ENCODE peak calls at places on chromosomes 6 and 20, in ten cellular contexts. F is SK-N-SH; A is kidney; J is epithelial cell of prostate; E is prostate gland; B is NCI-H460; P is central memory CD8-positive, alpha-beta T cell; U is stimulated activated CD8-positive, alpha-beta memory T cell treated with anti-CD3 and anti-CD28 coated beads, Interleukin-12 subunit alpha, Interleukin-12 subunit beta, amount 100 ng/mL, for 4 hours; O is MCF 10A; G is HTR-8/SVneo. X is an unnamed sample.

GRCh38 chr6:3542032-3542640 is 85.3 kb upstream of the SLC22A23 start:
- DNase-seq in F (no peak), A (no peak), J (no peak), E (no peak), B (no peak), P (no peak), U (no peak), O (no peak), G (no peak), X (no peak)

GRCh38 chr6:161168281-161168891 is 105.5 kb downstream of the AGPAT4 start:
- DNase-seq in F (peak), A (no peak), J (peak), E (no peak), B (peak), P (no peak), U (no peak), O (peak), G (peak), X (no peak)

GRCh38 chr6:45513843-45514242 is 136.1 kb upstream of the SUPT3H start:
- DNase-seq in F (no peak), A (no peak), J (no peak), E (no peak), B (no peak), P (no peak), U (no peak), O (no peak), G (no peak), X (no peak)

GRCh38 chr6:34027445-34027936 is 118.4 kb downstream of the GRM4 start:
- DNase-seq in F (peak), A (peak), J (no peak), E (peak), B (peak), P (peak), U (peak), O (peak), G (peak), X (no peak)

GRCh38 chr6:156946370-156946936 is 169.3 kb downstream of the ARID1B start:
- DNase-seq in F (no peak), A (no peak), J (no peak), E (no peak), B (no peak), P (no peak), U (no peak), O (no peak), G (no peak), X (no peak)

GRCh38 chr6:151071295-151071694 is 168.5 kb upstream of the AKAP12 start:
- DNase-seq in F (no peak), A (no peak), J (no peak), E (no peak), B (no peak), P (no peak), U (no peak), O (no peak), G (no peak), X (no peak)

GRCh38 chr6:10662742-10663141 is 31.7 kb downstream of the C6orf52 start:
- DNase-seq in F (no peak), A (no peak), J (no peak), E (no peak), B (no peak), P (no peak), U (no peak), O (no peak), G (no peak), X (no peak)

GRCh38 chr20:58606184-58606583 is 44.9 kb upstream of the STX16 start:
- DNase-seq in F (no peak), A (no peak), J (no peak), E (no peak), B (no peak), P (no peak), U (no peak), O (no peak), G (no peak), X (no peak)

GRCh38 chr6:166490671-166491500 is 95.6 kb downstream of the RAMACL start:
- DNase-seq in F (peak), A (peak), J (no peak), E (no peak), B (no peak), P (no peak), U (no peak), O (peak), G (no peak), X (no peak)

GRCh38 chr20:48684501-48685041 is 143.2 kb downstream of the PREX1 start:
- DNase-seq in F (no peak), A (no peak), J (no peak), E (no peak), B (no peak), P (no peak), U (no peak), O (no peak), G (no peak), X (no peak)

GRCh38 chr6:143691900-143692572 is 14.3 kb downstream of the PHACTR2 start:
- DNase-seq in F (no peak), A (no peak), J (no peak), E (no peak), B (no peak), P (no peak), U (no peak), O (no peak), G (no peak), X (no peak)

GRCh38 chr20:760751-761417 is 7.4 kb downstream of the SLC52A3 start:
- DNase-seq in F (peak), A (no peak), J (no peak), E (no peak), B (peak), P (no peak), U (no peak), O (no peak), G (no peak), X (no peak)

GRCh38 chr6:16762265-16762546 is 946 bp upstream of the ATXN1 start:
- DNase-seq in F (no peak), A (no peak), J (no peak), E (no peak), B (no peak), P (no peak), U (no peak), O (no peak), G (no peak), X (no peak)

GRCh38 chr20:58994390-58995159 is 12.5 kb downstream of the CTSZ start:
- DNase-seq in F (no peak), A (no peak), J (no peak), E (no peak), B (no peak), P (no peak), U (no peak), O (no peak), G (no peak), X (no peak)

GRCh38 chr6:148550569-148550968 is 196.3 kb upstream of the UST start:
- DNase-seq in F (no peak), A (no peak), J (no peak), E (no peak), B (no peak), P (no peak), U (no peak), O (no peak), G (no peak), X (no peak)

GRCh38 chr6:63565058-63565726 is 7.1 kb upstream of the LOC128125822 start:
- DNase-seq in F (no peak), A (no peak), J (peak), E (no peak), B (no peak), P (no peak), U (no peak), O (peak), G (no peak), X (no peak)

GRCh38 chr6:143607959-143608358 is 69.8 kb upstream of the PHACTR2 start:
- DNase-seq in F (no peak), A (no peak), J (no peak), E (peak), B (no peak), P (no peak), U (no peak), O (no peak), G (no peak), X (no peak)

GRCh38 chr6:133241088-133241900 is at the start of gene EYA4:
- DNase-seq in F (peak), A (peak), J (no peak), E (no peak), B (no peak), P (no peak), U (no peak), O (no peak), G (no peak), X (no peak)

GRCh38 chr6:138219398-138219797 is 1.1 kb upstream of the PBOV1 start:
- DNase-seq in F (no peak), A (no peak), J (no peak), E (no peak), B (no peak), P (no peak), U (no peak), O (no peak), G (no peak), X (no peak)

GRCh38 chr6:105526198-105526872 is 123.5 kb upstream of the PREP start:
- DNase-seq in F (no peak), A (no peak), J (no peak), E (no peak), B (no peak), P (no peak), U (no peak), O (no peak), G (no peak), X (no peak)

GRCh38 chr6:147699637-147700036 is 191.1 kb downstream of the SAMD5 start:
- DNase-seq in F (no peak), A (no peak), J (peak), E (no peak), B (peak), P (no peak), U (no peak), O (peak), G (peak), X (no peak)

GRCh38 chr20:62696431-62696957 is 12.1 kb upstream of the NTSR1 start:
- DNase-seq in F (no peak), A (no peak), J (no peak), E (no peak), B (no peak), P (no peak), U (no peak), O (no peak), G (no peak), X (no peak)

GRCh38 chr6:159646731-159647130 is 46.3 kb downstream of the SOD2 start:
- DNase-seq in F (no peak), A (no peak), J (peak), E (no peak), B (no peak), P (no peak), U (no peak), O (no peak), G (no peak), X (no peak)

GRCh38 chr6:75210885-75211739 is 5.3 kb upstream of the COL12A1 start:
- DNase-seq in F (peak), A (no peak), J (no peak), E (peak), B (peak), P (peak), U (no peak), O (peak), G (no peak), X (peak)

GRCh38 chr20:32509639-32510066 is 75.5 kb downstream of the NOL4L start:
- DNase-seq in F (peak), A (peak), J (no peak), E (peak), B (no peak), P (peak), U (no peak), O (no peak), G (peak), X (no peak)

GRCh38 chr6:149061933-149062332 is 255.6 kb upstream of the TAB2 start:
- DNase-seq in F (no peak), A (no peak), J (no peak), E (no peak), B (no peak), P (no peak), U (no peak), O (no peak), G (no peak), X (no peak)

GRCh38 chr6:29552512-29553051 is 7.0 kb downstream of the UBD start:
- DNase-seq in F (peak), A (no peak), J (no peak), E (no peak), B (peak), P (no peak), U (no peak), O (peak), G (peak), X (peak)

GRCh38 chr6:16751251-16751946 is 9.9 kb downstream of the ATXN1 start:
- DNase-seq in F (no peak), A (no peak), J (no peak), E (no peak), B (no peak), P (no peak), U (no peak), O (peak), G (no peak), X (no peak)

GRCh38 chr20:35773154-35773751 is 1.4 kb downstream of the PHF20 start:
- DNase-seq in F (no peak), A (no peak), J (no peak), E (no peak), B (no peak), P (peak), U (no peak), O (peak), G (no peak), X (no peak)

GRCh38 chr6:45327956-45328522 is at the start of gene RUNX2:
- DNase-seq in F (no peak), A (no peak), J (no peak), E (no peak), B (no peak), P (no peak), U (no peak), O (peak), G (no peak), X (peak)

GRCh38 chr6:128808856-128809255 is 74.1 kb upstream of the LAMA2 start:
- DNase-seq in F (no peak), A (no peak), J (no peak), E (no peak), B (no peak), P (no peak), U (no peak), O (no peak), G (no peak), X (no peak)

GRCh38 chr20:11443382-11444119 is 474.1 kb upstream of the BTBD3 start:
- DNase-seq in F (no peak), A (no peak), J (no peak), E (no peak), B (no peak), P (no peak), U (no peak), O (no peak), G (no peak), X (no peak)

GRCh38 chr20:10047427-10047826 is 12.6 kb downstream of the ANKEF1 start:
- DNase-seq in F (peak), A (no peak), J (no peak), E (no peak), B (no peak), P (no peak), U (no peak), O (peak), G (no peak), X (no peak)

GRCh38 chr6:36539814-36540568 is 7.3 kb downstream of the STK38 start:
- DNase-seq in F (no peak), A (no peak), J (no peak), E (no peak), B (no peak), P (no peak), U (no peak), O (no peak), G (no peak), X (no peak)

GRCh38 chr20:62170536-62170935 is 12.3 kb upstream of the MTG2 start:
- DNase-seq in F (no peak), A (no peak), J (no peak), E (no peak), B (no peak), P (no peak), U (no peak), O (no peak), G (no peak), X (no peak)

X was measured in SK-N-MC.